ENCODE peak calls at places on chromosomes 16 and 17, in eight cellular contexts. U is WTC11, I is GM10248, R is mammary epithelial cell, B is endothelial cell, L is fibroblast of lung, G is upper lobe of right lung, W is kidney epithelial cell. Z is an unnamed sample.

GRCh38 chr16:27238591-27238990 is 30.0 kb downstream of the NSMCE1 start:
- DNase-seq in I (no peak), W (no peak), L (no peak), U (no peak), B (no peak), R (no peak), G (peak), Z (no peak)

GRCh38 chr16:29644338-29644857 is 18.6 kb upstream of the SPN start:
- DNase-seq in B (no peak), W (no peak), G (no peak), L (no peak), I (peak), R (no peak), U (no peak), Z (no peak)

GRCh38 chr16:26599786-26600107 is 467.0 kb upstream of the C16orf82 start:
- DNase-seq in G (no peak), R (no peak), B (no peak), U (no peak), I (no peak), L (no peak), W (no peak), Z (no peak)

GRCh38 chr16:12449795-12450194 is 353.9 kb downstream of the CPPED1 start:
- DNase-seq in W (no peak), G (no peak), I (no peak), L (no peak), R (peak), B (no peak), U (no peak), Z (no peak)

GRCh38 chr16:31472559-31473203 is 729 bp downstream of the TGFB1I1 start:
- DNase-seq in L (peak), U (peak), W (no peak), R (peak), B (peak), I (peak), G (peak), Z (peak)

GRCh38 chr17:58932956-58933355 is 173.7 kb downstream of the TRIM37 start:
- DNase-seq in L (no peak), W (no peak), B (no peak), G (no peak), U (no peak), I (no peak), R (no peak), Z (no peak)

GRCh38 chr17:17366941-17367885 is 64.0 kb downstream of the NT5M start:
- DNase-seq in W (no peak), U (no peak), R (no peak), B (no peak), I (no peak), L (no peak), G (peak), Z (peak)

GRCh38 chr17:41536741-41537613 is 8.9 kb upstream of the KRT19 start:
- DNase-seq in U (no peak), R (no peak), G (no peak), W (no peak), I (no peak), B (no peak), L (no peak), Z (no peak)

GRCh38 chr17:16468428-16468992 is 23.5 kb downstream of the LRRC75A start:
- DNase-seq in B (no peak), W (no peak), L (no peak), U (no peak), I (no peak), G (no peak), R (no peak), Z (no peak)

GRCh38 chr17:7849185-7850117 is 5.4 kb upstream of the TMEM88 start:
- DNase-seq in R (no peak), L (no peak), U (no peak), B (no peak), I (no peak), G (peak), W (no peak), Z (no peak)

GRCh38 chr17:65387322-65387721 is 174.1 kb downstream of the AXIN2 start:
- DNase-seq in U (no peak), L (no peak), B (no peak), R (no peak), I (no peak), G (no peak), W (no peak), Z (no peak)

GRCh38 chr16:35102780-35103403 is 1643.5 kb downstream of the TP53TG3F start:
- DNase-seq in W (no peak), R (no peak), U (no peak), G (no peak), B (no peak), L (no peak), I (no peak), Z (no peak)

GRCh38 chr17:67290244-67290993 is 45.4 kb upstream of the HELZ start:
- DNase-seq in L (no peak), B (no peak), G (no peak), R (no peak), W (no peak), U (no peak), I (no peak), Z (no peak)

GRCh38 chr17:77003699-77004098 is 135.5 kb downstream of the MGAT5B start:
- DNase-seq in W (no peak), L (no peak), U (no peak), G (no peak), B (no peak), I (no peak), R (peak), Z (no peak)

GRCh38 chr16:49491736-49492089 is 118.1 kb downstream of the C16orf78 start:
- DNase-seq in B (peak), L (peak), G (peak), W (no peak), R (peak), I (no peak), U (peak), Z (peak)

GRCh38 chr16:67394271-67395104 is 1.2 kb upstream of the TPPP3 start:
- DNase-seq in R (no peak), G (peak), B (peak), W (no peak), I (no peak), L (no peak), U (peak), Z (peak)

GRCh38 chr16:88297178-88297720 is 85.5 kb upstream of the ZNF469 start:
- DNase-seq in L (no peak), I (no peak), U (no peak), R (peak), B (no peak), W (no peak), G (no peak), Z (no peak)

GRCh38 chr17:49104511-49105074 is 28.0 kb upstream of the B4GALNT2 start:
- DNase-seq in R (no peak), L (peak), W (no peak), U (no peak), I (no peak), G (no peak), B (no peak), Z (no peak)

GRCh38 chr17:82815790-82816305 is 24.0 kb downstream of the ZNF750 start:
- DNase-seq in L (no peak), G (no peak), U (no peak), W (no peak), I (no peak), B (no peak), R (no peak), Z (no peak)

GRCh38 chr17:80782536-80783427 is 208.9 kb upstream of the CHMP6 start:
- DNase-seq in I (no peak), B (no peak), W (no peak), G (no peak), L (peak), R (no peak), U (no peak), Z (no peak)

GRCh38 chr16:75578725-75579124 is 12.5 kb downstream of the GABARAPL2 start:
- DNase-seq in B (no peak), I (no peak), L (peak), U (no peak), G (no peak), W (no peak), R (no peak), Z (no peak)

GRCh38 chr17:8829036-8829941 is 30.1 kb upstream of the MFSD6L start:
- DNase-seq in U (no peak), W (no peak), B (no peak), L (no peak), G (no peak), I (no peak), R (no peak), Z (no peak)

GRCh38 chr16:68396481-68396880 is 51.8 kb downstream of the SMPD3 start:
- DNase-seq in U (no peak), W (no peak), B (peak), R (peak), L (peak), I (no peak), G (no peak), Z (peak)

GRCh38 chr16:13376174-13376573 is 474.8 kb downstream of the SHISA9 start:
- DNase-seq in I (peak), U (no peak), G (no peak), W (no peak), L (no peak), B (no peak), R (peak), Z (no peak)

GRCh38 chr17:4520881-4521600 is 22.4 kb downstream of the SPNS2 start:
- DNase-seq in I (no peak), R (peak), U (no peak), W (peak), G (peak), B (no peak), L (no peak), Z (no peak)

GRCh38 chr17:34171245-34171818 is 83.8 kb upstream of the CCL2 start:
- DNase-seq in W (no peak), I (peak), B (peak), L (peak), U (peak), G (peak), R (peak), Z (peak)

GRCh38 chr17:62562656-62563055 is 64.8 kb upstream of the MRC2 start:
- DNase-seq in W (no peak), I (no peak), U (no peak), R (peak), L (peak), B (no peak), G (no peak), Z (no peak)

GRCh38 chr17:82483836-82484235 is 25.3 kb downstream of the NARF start:
- DNase-seq in B (no peak), G (no peak), U (no peak), L (no peak), W (no peak), I (no peak), R (no peak), Z (no peak)

GRCh38 chr17:41680426-41681040 is 8.2 kb upstream of the EIF1 start:
- DNase-seq in L (no peak), G (no peak), I (no peak), R (no peak), W (no peak), U (no peak), B (no peak), Z (no peak)

GRCh38 chr17:13031718-13032350 is 14.0 kb upstream of the ELAC2 start:
- DNase-seq in W (no peak), U (peak), G (no peak), B (peak), R (peak), L (peak), I (peak), Z (peak)

GRCh38 chr16:24178496-24178895 is 77.6 kb upstream of the CACNG3 start:
- DNase-seq in L (no peak), R (no peak), B (peak), U (peak), G (no peak), W (no peak), I (no peak), Z (peak)

GRCh38 chr17:40803617-40804082 is 3.9 kb upstream of the KRT28 start:
- DNase-seq in I (peak), G (peak), W (peak), U (peak), L (peak), B (peak), R (peak), Z (peak)

GRCh38 chr17:43888548-43888947 is 18.8 kb downstream of the MPP2 start:
- DNase-seq in G (no peak), R (no peak), L (no peak), U (no peak), W (no peak), B (no peak), I (no peak), Z (no peak)

GRCh38 chr17:81868674-81869220 is 2.4 kb downstream of the ARHGDIA start:
- DNase-seq in U (peak), R (peak), W (peak), L (peak), G (peak), B (no peak), I (no peak), Z (no peak)

GRCh38 chr17:75271955-75272847 is 1.2 kb upstream of the MIF4GD start:
- DNase-seq in L (peak), R (no peak), G (no peak), B (no peak), I (no peak), W (no peak), U (no peak), Z (no peak)
- TF ChIP-seq CTCF in L (no peak), R (no peak), G (no peak), B (no peak), I (no peak), W (peak), U (no peak), Z (no peak)

GRCh38 chr17:78849026-78849425 is 8.4 kb upstream of the USP36 start:
- DNase-seq in W (no peak), B (no peak), L (no peak), R (no peak), I (no peak), U (no peak), G (no peak), Z (no peak)

GRCh38 chr17:78855561-78856165 is 15.0 kb upstream of the USP36 start:
- DNase-seq in I (no peak), W (no peak), L (no peak), U (no peak), G (no peak), B (no peak), R (no peak), Z (no peak)

GRCh38 chr17:78854508-78854907 is 13.9 kb upstream of the USP36 start:
- DNase-seq in U (no peak), R (no peak), I (no peak), B (no peak), G (no peak), W (no peak), L (no peak), Z (no peak)

GRCh38 chr17:78853926-78854394 is 13.3 kb upstream of the USP36 start:
- DNase-seq in I (no peak), B (no peak), U (no peak), G (no peak), W (no peak), R (no peak), L (no peak), Z (no peak)

DNA sequence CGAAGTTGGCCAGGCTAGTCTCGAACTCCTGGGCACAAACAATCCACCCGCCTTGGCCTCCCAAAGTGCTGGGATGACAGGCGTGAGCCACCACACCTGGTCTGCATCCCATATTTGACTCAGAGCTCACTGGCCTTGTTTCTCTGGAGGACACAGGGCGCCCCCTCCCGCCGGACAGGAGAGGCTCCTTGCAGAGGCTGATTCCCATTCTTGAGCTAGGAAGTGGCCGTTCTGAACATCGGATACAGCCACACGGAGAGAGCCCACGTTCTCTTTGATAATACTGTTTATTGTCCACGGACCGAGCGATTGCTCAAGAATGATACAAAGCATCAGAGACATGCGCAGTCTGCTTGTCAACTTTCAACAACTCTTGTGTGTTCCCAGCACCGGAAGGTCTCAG is 12.1 kb upstream of the USP36 start:
- DNase-seq in B (peak), W (no peak), G (no peak), U (peak), I (no peak), R (no peak), L (no peak), Z (no peak)
- TF ChIP-seq CTCF in B (no peak), W (no peak), G (peak), U (no peak), I (no peak), R (no peak), L (peak), Z (no peak)

GRCh38 chr17:72025113-72025512 is 95.7 kb upstream of the SOX9 start:
- DNase-seq in W (no peak), U (no peak), I (no peak), B (no peak), L (no peak), G (no peak), R (no peak), Z (no peak)
- TF ChIP-seq CTCF in W (no peak), U (no peak), I (no peak), B (no peak), L (no peak), G (no peak), R (no peak), Z (no peak)

DNA sequence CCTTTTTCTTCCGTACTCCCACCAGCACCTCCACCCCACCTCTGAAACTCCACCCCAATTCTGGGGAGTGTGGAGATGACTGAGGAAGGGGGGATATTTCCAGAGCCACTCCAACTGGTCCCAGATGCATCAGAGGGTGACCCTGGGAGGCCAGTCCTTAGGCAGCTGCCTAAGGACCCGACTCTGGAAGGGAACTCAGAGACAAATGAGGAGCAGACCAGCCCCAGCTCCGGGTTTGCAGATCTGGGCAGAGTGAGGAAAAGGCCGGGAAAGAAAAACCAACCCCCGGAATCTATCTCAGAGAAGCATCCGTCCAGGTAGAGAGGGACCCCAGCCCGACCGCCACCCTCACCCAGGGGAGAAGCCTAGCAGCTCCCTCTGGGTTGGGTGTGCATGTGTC is 41.5 kb downstream of the SOCS3 start:
- DNase-seq in R (no peak), U (no peak), G (no peak), W (no peak), L (no peak), B (no peak), I (no peak), Z (no peak)
- TF ChIP-seq CTCF in R (no peak), U (no peak), G (no peak), W (no peak), L (no peak), B (no peak), I (no peak), Z (no peak)

Z was measured in nephron progenitor cell.